ENCODE peak calls at places on chromosomes 12 and 14, in four cellular contexts. U, K, M and I are unnamed samples.

GRCh38 chr12:25347716-25348261 is 97.1 kb upstream of the KRAS start:
- DNase-seq in K (peak; percentile 8), U (peak; percentile 84), M (peak; percentile 26), I (no peak)

GRCh38 chr12:132441871-132442863 is 47.8 kb upstream of the FBRSL1 start:
- DNase-seq in K (no peak), U (no peak), M (no peak), I (no peak)

GRCh38 chr12:132559652-132560420 is 50.5 kb downstream of the LRCOL1 start:
- DNase-seq in U (no peak), K (no peak), M (peak; percentile 37), I (peak; percentile 74)

GRCh38 chr14:106665814-106666213 is 1139.4 kb downstream of the TMEM121 start:
- DNase-seq in K (no peak), M (no peak), U (no peak), I (no peak)

GRCh38 chr14:50397461-50398196 is 948 bp upstream of the CDKL1 start:
- DNase-seq in M (no peak), U (no peak), K (peak; percentile 22), I (no peak)

GRCh38 chr14:64541261-64541970 is 875 bp downstream of the HSPA2 start:
- DNase-seq in U (no peak), K (no peak), M (peak; percentile 18), I (no peak)

GRCh38 chr12:64270411-64270810 is 48.3 kb upstream of the KICS2 start:
- DNase-seq in M (no peak), K (no peak), U (no peak), I (no peak)

GRCh38 chr12:13099066-13099909 is 4.2 kb downstream of the GSG1 start:
- DNase-seq in M (peak; percentile 52), K (no peak), U (peak; percentile 67), I (no peak)

GRCh38 chr12:120861074-120861795 is 42.9 kb downstream of the SPPL3 start:
- DNase-seq in K (no peak), M (peak; percentile 23), U (no peak), I (no peak)

GRCh38 chr12:4421590-4422031 is 24.0 kb downstream of the FGF6 start:
- DNase-seq in M (peak; percentile 7), U (no peak), K (peak; percentile 38), I (peak; percentile 51)

GRCh38 chr12:122732611-122733010 is 2.0 kb upstream of the HCAR1 start:
- DNase-seq in M (no peak), K (no peak), U (no peak), I (no peak)

GRCh38 chr12:65152586-65152985 is 16.8 kb upstream of the LEMD3 start:
- DNase-seq in M (peak; percentile 5), K (peak; percentile 42), U (no peak), I (no peak)

GRCh38 chr12:46459111-46459510 is 86.5 kb upstream of the SLC38A2 start:
- DNase-seq in U (no peak), M (peak; percentile 90), K (peak; percentile 89), I (no peak)

GRCh38 chr12:83197483-83197914 is 510.8 kb downstream of the TMTC2 start:
- DNase-seq in M (no peak), U (no peak), K (no peak), I (no peak)

DNA sequence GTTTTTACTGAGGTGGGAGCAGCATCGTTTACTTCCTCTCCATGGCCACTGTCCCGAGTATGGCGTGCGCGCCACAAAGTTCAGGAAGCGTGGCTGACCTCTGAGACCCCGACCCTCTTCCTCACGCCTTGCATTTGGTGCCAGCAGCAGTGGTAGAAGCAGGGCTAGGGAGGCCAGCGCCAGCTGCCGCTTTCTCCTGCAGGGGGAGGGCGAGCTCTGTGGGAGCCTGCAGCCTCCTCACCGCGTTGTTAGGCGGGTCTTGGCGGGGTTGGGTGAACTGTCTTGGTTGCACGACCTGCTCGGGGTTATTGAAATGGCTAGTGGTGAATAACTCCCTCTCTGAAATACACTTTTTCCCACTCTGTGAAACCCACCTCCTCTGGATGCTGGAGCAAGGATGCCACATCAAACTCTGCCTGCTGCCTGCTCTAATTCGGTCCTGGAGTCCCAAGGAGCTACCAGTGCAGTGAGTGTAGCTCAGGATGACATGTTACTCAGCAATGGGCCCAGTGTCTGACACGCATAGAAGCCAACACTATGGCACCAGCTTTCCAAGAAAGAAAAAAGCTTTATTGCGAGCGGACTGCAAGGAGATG is 22.3 kb upstream of the TDRD9 start:
- DNase-seq in U (no peak), K (no peak), M (no peak), I (peak; percentile 43)
- TF ChIP-seq CTCF in U (no peak), K (peak; percentile 18), M (peak; percentile 31), I (no peak)

DNA sequence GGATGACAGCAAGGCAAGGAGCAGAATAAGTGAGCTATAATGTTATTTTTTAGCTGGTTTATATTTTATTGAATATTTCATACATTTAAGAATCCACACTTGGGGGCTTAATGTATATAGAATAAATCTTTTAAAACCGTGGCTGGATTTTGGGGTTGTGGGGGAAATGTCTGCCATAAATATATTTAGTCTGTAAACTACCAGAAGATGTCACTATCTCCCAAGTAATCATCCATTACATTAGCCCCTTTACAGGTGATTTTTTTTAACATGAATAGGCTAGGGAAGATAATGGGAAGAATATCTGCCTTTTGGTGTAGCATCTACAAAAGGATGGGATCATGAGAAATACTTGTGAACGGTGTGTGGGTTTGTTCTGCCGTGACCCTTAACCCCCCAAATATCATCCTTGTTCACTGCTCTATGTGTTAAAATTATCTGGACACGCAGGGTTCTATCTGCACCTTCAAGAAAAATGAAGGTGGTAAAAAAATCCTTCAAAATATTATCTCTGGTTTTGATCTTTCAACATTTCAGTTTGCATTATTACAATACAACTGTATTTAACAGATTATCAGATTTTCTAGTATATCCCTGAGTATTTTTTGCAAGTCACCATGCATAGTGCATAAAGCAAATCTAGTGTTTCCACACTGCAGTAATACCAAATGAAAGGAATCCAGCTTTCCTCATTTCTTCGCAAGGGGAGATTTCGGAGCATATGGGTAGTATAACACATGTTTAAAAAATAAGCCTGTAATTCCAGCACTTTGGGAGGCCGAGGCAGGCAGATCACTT is 8.0 kb upstream of the SLC17A8 start:
- DNase-seq in M (peak; percentile 21), U (no peak), K (peak; percentile 57), I (no peak)
- TF ChIP-seq CTCF in M (peak; percentile 18), U (peak; percentile 65), K (peak; percentile 28), I (peak; percentile 37)

GRCh38 chr12:47902131-47902639 is 2.6 kb downstream of the VDR start:
- DNase-seq in M (no peak), U (no peak), K (no peak), I (no peak)

GRCh38 chr12:47905313-47905730 is 528 bp upstream of the VDR start:
- DNase-seq in K (no peak), M (peak; percentile 21), U (no peak), I (peak; percentile 51)

GRCh38 chr12:47903927-47904646 is 707 bp downstream of the VDR start:
- DNase-seq in K (peak; percentile 85), U (peak; percentile 68), M (peak; percentile 89), I (no peak)

GRCh38 chr12:47903151-47903611 is 1.6 kb downstream of the VDR start:
- DNase-seq in K (peak; percentile 96), U (no peak), M (peak; percentile 89), I (no peak)

GRCh38 chr12:47904647-47905312 is at the start of gene VDR:
- DNase-seq in K (peak; percentile 73), M (peak; percentile 63), U (peak; percentile 74), I (peak; percentile 78)
- TF ChIP-seq CTCF in K (peak; percentile 50), M (peak; percentile 46), U (peak; percentile 36), I (no peak)

DNA sequence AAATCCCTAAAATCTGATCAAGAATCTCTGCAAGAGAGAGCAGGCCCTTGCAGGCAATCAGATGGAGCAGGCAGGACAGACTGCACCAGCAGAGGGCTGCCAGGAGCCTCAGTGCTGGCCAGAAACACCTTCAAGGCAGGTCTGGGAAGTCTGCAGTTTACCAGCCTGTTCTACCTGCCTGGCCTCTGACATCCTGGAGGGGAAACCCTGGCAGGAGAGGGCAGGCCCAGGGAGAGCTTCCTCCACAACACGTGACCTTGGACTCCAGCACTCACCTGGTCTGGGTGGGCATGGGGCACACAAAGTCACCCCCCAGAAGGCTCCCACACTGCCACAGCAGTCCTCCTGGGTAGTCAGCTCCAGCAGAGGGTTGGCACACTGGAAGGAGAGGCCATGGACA is 56.0 kb downstream of the ISCA2 start:
- DNase-seq in K (no peak), U (peak; percentile 74), M (no peak), I (no peak)
- TF ChIP-seq CTCF in K (peak; percentile 34), U (peak; percentile 88), M (peak; percentile 51), I (no peak)

GRCh38 chr14:100828448-100828834 is 2.5 kb downstream of the MEG3 start:
- DNase-seq in M (no peak), K (no peak), U (no peak), I (no peak)
- TF ChIP-seq CTCF in M (no peak), K (peak; percentile 25), U (no peak), I (no peak)